ENCODE peak calls at places on chromosomes 11 and 22, in nine cellular contexts. R, P, Z, O, D, K, E, G and F are unnamed samples.

GRCh38 chr11:19938051-19938856 is 222.0 kb downstream of the DBX1 start:
- DNase-seq in O (peak; percentile 76), D (no peak), G (peak; percentile 69), K (no peak), E (peak; percentile 75), R (peak; percentile 49), P (peak; percentile 74), Z (no peak), F (peak; percentile 78)

GRCh38 chr22:30575011-30575671 is 676 bp upstream of the GAL3ST1 start:
- DNase-seq in D (no peak), Z (no peak), R (no peak), K (no peak), O (no peak), G (no peak), E (peak; percentile 74), P (peak; percentile 31), F (no peak)

GRCh38 chr11:27622541-27623300 is 77.5 kb downstream of the BDNF start:
- DNase-seq in K (no peak), E (no peak), D (no peak), G (no peak), O (no peak), Z (no peak), P (no peak), R (no peak), F (no peak)

GRCh38 chr22:48167238-48167637 is 1404.8 kb downstream of the TBC1D22A start:
- DNase-seq in K (no peak), D (no peak), R (no peak), Z (no peak), E (no peak), G (no peak), O (peak; percentile 70), P (peak; percentile 69), F (no peak)

GRCh38 chr11:11995601-11996000 is 12.8 kb downstream of the DKK3 start:
- DNase-seq in O (no peak), P (no peak), K (no peak), E (no peak), D (no peak), R (no peak), G (no peak), Z (no peak), F (no peak)

GRCh38 chr11:838441-839279 is 3.7 kb downstream of the POLR2L start:
- DNase-seq in Z (no peak), E (peak; percentile 47), K (no peak), D (no peak), R (peak; percentile 40), G (no peak), P (peak; percentile 47), O (no peak), F (peak; percentile 69)

GRCh38 chr11:65640483-65641207 is 2.7 kb downstream of the SIPA1 start:
- DNase-seq in P (no peak), R (peak; percentile 62), Z (no peak), E (no peak), G (peak; percentile 61), D (no peak), O (no peak), K (no peak), F (no peak)

GRCh38 chr11:56848105-56848809 is 99.8 kb upstream of the OR9G4 start:
- DNase-seq in O (no peak), P (no peak), R (no peak), E (no peak), Z (no peak), K (no peak), G (no peak), D (no peak), F (no peak)

GRCh38 chr11:66418168-66418985 is 2.5 kb upstream of the NPAS4 start:
- DNase-seq in Z (peak; percentile 82), G (peak; percentile 68), P (peak; percentile 95), K (peak; percentile 63), E (peak; percentile 93), D (no peak), O (peak; percentile 98), R (peak; percentile 56), F (peak; percentile 69)

GRCh38 chr11:58905141-58905715 is 34.1 kb upstream of the GLYATL1 start:
- DNase-seq in P (peak; percentile 81), Z (no peak), O (peak; percentile 62), D (no peak), R (no peak), E (peak; percentile 63), G (no peak), K (no peak), F (peak; percentile 75)

GRCh38 chr11:2890466-2891241 is 5.1 kb upstream of the CDKN1C start:
- DNase-seq in R (peak; percentile 73), G (no peak), P (peak; percentile 29), K (no peak), O (no peak), Z (no peak), E (peak; percentile 49), D (no peak), F (no peak)

GRCh38 chr22:38718414-38718813 is 12.7 kb downstream of the GTPBP1 start:
- DNase-seq in Z (no peak), P (peak; percentile 41), E (peak; percentile 76), R (peak; percentile 79), K (peak; percentile 70), G (no peak), O (no peak), D (no peak), F (peak; percentile 46)

GRCh38 chr22:39716534-39716933 is 146.0 kb downstream of the CACNA1I start:
- DNase-seq in Z (no peak), K (no peak), D (no peak), O (no peak), R (no peak), G (no peak), E (no peak), P (no peak), F (no peak)

GRCh38 chr22:22156716-22157499 is 87.7 kb upstream of the VPREB1 start:
- DNase-seq in Z (peak; percentile 19), D (no peak), P (peak; percentile 82), E (peak; percentile 83), O (peak; percentile 60), G (peak; percentile 79), K (peak; percentile 34), R (peak; percentile 67), F (no peak)

DNA sequence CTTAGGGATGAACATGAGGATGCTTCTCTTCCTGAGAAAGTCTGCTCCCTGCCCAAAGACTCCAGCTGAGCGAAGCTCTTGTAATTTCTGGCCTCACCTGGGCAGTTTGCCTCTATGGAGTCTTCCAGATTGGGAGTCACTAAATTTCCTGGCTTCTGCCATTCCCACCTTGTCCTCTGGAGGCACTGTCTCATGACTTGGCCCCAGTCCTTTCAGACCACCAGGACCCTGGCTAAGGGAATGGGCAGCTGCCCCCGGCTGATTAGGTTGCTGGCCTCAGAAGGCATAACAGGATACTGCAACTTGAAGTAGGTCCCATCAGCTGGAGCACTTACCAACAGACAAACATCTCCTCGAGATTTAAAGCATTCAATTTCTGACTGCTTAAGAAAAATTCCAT is 128.1 kb upstream of the SPON1 start:
- DNase-seq in E (no peak), R (no peak), D (no peak), Z (no peak), O (peak; percentile 54), G (no peak), P (peak; percentile 65), K (no peak), F (peak; percentile 47)
- TF ChIP-seq CTCF in E (peak; percentile 26), R (no peak), D (no peak), Z (peak; percentile 31), O (peak; percentile 54), G (peak; percentile 30), P (peak; percentile 72), K (peak; percentile 63), F (peak; percentile 72)

DNA sequence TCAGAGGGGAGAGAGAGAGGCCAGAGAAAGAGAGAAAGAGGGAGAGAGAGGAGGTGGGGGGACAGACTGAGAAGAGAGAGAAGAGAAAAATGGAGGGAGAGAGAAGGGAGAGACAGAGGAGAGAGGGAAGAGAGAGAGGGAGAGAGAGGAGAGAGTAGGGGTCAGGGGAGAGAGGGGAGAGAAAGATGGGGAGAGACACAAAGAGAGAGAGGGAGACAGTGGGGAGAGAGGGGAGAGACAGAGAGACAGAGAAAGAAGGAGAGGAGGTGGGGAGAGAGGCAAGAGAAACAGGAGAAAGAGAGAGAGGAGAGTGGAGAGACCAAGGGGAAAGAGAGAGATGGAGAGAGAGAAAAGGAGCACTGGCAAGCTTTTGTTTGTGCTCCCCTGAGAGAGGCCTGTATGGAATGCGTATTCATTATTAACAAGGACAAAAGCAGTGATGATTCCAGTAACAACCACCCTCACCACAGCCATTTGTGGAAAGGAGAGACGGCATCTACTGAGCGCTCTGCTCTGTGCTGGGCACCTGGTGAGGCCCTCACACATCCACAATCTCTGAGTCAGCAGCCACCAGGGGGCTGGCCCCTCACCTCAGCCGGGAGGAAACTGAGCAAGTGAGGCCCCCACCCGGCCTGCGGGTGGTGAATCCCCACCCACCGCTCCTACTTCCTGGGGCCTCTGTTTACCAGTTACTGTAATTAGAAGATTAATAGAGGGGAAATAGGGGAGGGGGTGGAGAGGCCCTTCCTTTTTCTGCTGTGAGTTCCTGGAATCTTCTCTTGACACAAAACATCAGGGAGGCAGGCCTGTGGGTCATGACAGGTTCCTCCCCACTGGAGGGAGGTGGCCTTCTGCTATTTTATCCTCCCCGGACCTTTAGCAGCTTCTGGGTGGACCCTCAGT is 14.7 kb upstream of the MIAT start:
- DNase-seq in R (peak; percentile 53), Z (no peak), K (no peak), G (peak; percentile 69), D (no peak), O (no peak), P (peak; percentile 54), E (peak; percentile 19), F (no peak)
- TF ChIP-seq CTCF in R (no peak), Z (no peak), K (no peak), G (no peak), D (no peak), O (no peak), P (peak; percentile 23), E (no peak), F (no peak)

DNA sequence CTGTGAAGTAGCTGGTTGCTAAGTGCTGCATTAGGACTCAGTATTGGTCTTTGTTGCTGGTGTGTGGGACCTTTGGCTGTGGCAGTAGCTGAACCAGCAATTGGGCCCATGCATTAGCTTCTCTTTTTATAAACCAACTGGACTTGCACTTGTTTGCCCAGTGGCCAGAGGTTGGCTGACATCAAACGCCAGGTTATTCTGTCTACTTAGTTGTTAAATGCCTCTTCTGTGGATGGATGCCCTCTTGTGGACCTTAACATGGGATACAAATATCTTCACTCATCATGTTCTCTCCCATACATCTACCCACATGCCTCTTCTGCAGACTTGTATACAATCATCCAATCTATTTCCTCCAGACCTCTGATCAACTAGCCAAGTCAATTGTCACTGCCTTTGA is 26.4 kb upstream of the ARHGAP20 start:
- DNase-seq in P (no peak), R (no peak), O (no peak), E (peak; percentile 16), K (no peak), G (no peak), Z (no peak), D (no peak), F (no peak)
- TF ChIP-seq CTCF in P (no peak), R (no peak), O (no peak), E (no peak), K (no peak), G (no peak), Z (no peak), D (no peak), F (no peak)

DNA sequence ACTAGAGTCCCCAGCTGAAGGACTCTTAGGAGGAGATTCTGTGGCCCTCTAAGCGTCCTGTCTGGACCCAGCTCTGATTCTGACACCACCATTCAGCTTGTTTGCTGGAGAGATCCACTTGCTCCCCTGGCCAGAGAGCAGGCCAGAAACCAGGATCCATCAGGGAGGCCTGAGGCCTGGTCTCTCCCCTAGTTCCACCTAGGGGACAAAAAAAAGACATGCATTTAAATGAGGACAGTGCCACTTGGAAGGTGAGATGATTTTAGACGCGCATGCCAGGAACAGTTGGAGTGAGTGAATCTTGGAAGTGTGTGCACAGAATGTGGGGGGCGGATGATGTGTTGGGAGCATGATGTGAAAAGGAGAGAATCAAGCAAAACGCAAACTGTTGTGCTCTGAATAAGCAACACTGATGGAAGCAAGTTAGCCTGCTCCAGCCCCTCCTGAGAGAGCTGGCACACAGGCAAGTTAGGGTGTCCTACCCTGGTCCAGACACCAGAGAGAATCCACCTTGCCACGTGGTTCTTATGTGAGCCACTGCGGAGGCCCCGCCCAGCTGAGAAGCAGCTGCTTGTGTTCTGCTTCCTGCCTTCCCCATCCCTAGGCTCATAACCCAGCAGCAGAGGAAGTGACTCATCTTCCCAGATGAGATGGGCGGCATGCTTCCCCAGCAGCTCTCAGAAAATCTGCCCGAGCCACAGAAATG is 8.0 kb upstream of the SLCO2B1 start:
- DNase-seq in P (no peak), Z (peak; percentile 63), D (no peak), K (peak; percentile 91), G (peak; percentile 55), R (peak; percentile 70), O (no peak), E (peak; percentile 95), F (no peak)
- TF ChIP-seq CTCF in P (no peak), Z (no peak), D (no peak), K (no peak), G (no peak), R (no peak), O (no peak), E (no peak), F (no peak)